ENCODE peak calls at places on chromosome 17, in four cellular contexts. I is nephron progenitor cell; B is effector memory CD8-positive, alpha-beta T cell; Q is RCC 7860. Z is an unnamed sample.

GRCh38 chr17:76427457-76428231 is 25.3 kb downstream of the UBE2O start:
- DNase-seq in I (no peak), B (no peak), Q (no peak), Z (no peak)

GRCh38 chr17:50168319-50168718 is 2.5 kb downstream of the SGCA start:
- DNase-seq in I (no peak), B (no peak), Q (no peak), Z (no peak)

GRCh38 chr17:35097776-35098175 is 21.9 kb downstream of the RAD51D start:
- DNase-seq in I (no peak), B (no peak), Q (no peak), Z (no peak)

GRCh38 chr17:4897785-4898184 is 1.6 kb upstream of the C17orf107 start:
- DNase-seq in I (no peak), B (no peak), Q (no peak), Z (no peak)

GRCh38 chr17:80510772-80511171 is 33.9 kb upstream of the RPTOR start:
- DNase-seq in I (no peak), B (no peak), Q (no peak), Z (no peak)

GRCh38 chr17:74307984-74308773 is 17.8 kb upstream of the KIF19 start:
- DNase-seq in I (no peak), B (no peak), Q (no peak), Z (no peak)

GRCh38 chr17:64661731-64661980 is 451 bp downstream of the SMURF2 start:
- DNase-seq in I (no peak), B (no peak), Q (no peak), Z (no peak)

GRCh38 chr17:72931635-72932034 is 160.9 kb downstream of the SLC39A11 start:
- DNase-seq in I (no peak), B (no peak), Q (peak; percentile 96), Z (no peak)

GRCh38 chr17:81589612-81590011 is 37.5 kb upstream of the FAAP100 start:
- DNase-seq in I (no peak), B (no peak), Q (no peak), Z (no peak)

GRCh38 chr17:19752216-19753048 is 4.3 kb upstream of the ALDH3A1 start:
- DNase-seq in I (no peak), B (no peak), Q (no peak), Z (no peak)

GRCh38 chr17:15103785-15104184 is 161.3 kb downstream of the PMP22 start:
- DNase-seq in I (no peak), B (no peak), Q (no peak), Z (no peak)

GRCh38 chr17:7435676-7436555 is 681 bp downstream of the TMEM102 start:
- DNase-seq in I (peak; percentile 55), B (peak; percentile 41), Q (no peak), Z (peak; percentile 78)

GRCh38 chr17:48579738-48580543 is 1.8 kb upstream of the HOXB4 start:
- DNase-seq in I (peak; percentile 69), B (no peak), Q (no peak), Z (no peak)

GRCh38 chr17:58156839-58157803 is 8.9 kb downstream of the OR4D1 start:
- DNase-seq in I (peak; percentile 62), B (peak; percentile 35), Q (no peak), Z (peak; percentile 75)

GRCh38 chr17:77436481-77436880 is 295.7 kb downstream of the SEC14L1 start:
- DNase-seq in I (no peak), B (no peak), Q (no peak), Z (no peak)

GRCh38 chr17:28125530-28126382 is 83.3 kb downstream of the NLK start:
- DNase-seq in I (no peak), B (no peak), Q (no peak), Z (no peak)

GRCh38 chr17:63966646-63967265 is 6.0 kb downstream of the SCN4A start:
- DNase-seq in I (no peak), B (peak; percentile 45), Q (no peak), Z (peak; percentile 86)

GRCh38 chr17:7111784-7112526 is 2.7 kb downstream of the ASGR2 start:
- DNase-seq in I (no peak), B (no peak), Q (no peak), Z (no peak)

GRCh38 chr17:76442341-76443338 is 10.3 kb downstream of the UBE2O start:
- DNase-seq in I (no peak), B (no peak), Q (no peak), Z (no peak)

GRCh38 chr17:72176516-72176851 is 55.7 kb downstream of the SOX9 start:
- DNase-seq in I (no peak), B (no peak), Q (no peak), Z (no peak)

GRCh38 chr17:13920413-13920812 is 148.9 kb upstream of the COX10 start:
- DNase-seq in I (no peak), B (no peak), Q (no peak), Z (no peak)

GRCh38 chr17:16938496-16939270 is 33.2 kb downstream of the TNFRSF13B start:
- DNase-seq in I (no peak), B (no peak), Q (no peak), Z (no peak)

GRCh38 chr17:8649157-8650118 is 18.9 kb upstream of the MYH10 start:
- DNase-seq in I (no peak), B (no peak), Q (no peak), Z (no peak)

GRCh38 chr17:7634384-7634783 is 4.4 kb downstream of the SHBG start:
- DNase-seq in I (peak; percentile 84), B (no peak), Q (peak; percentile 4), Z (peak; percentile 49)

GRCh38 chr17:79019631-79020584 is 4.1 kb upstream of the C1QTNF1 start:
- DNase-seq in I (no peak), B (peak; percentile 35), Q (peak; percentile 60), Z (peak; percentile 84)

GRCh38 chr17:68733241-68734176 is 132.3 kb upstream of the FAM20A start:
- DNase-seq in I (no peak), B (no peak), Q (no peak), Z (no peak)

GRCh38 chr17:45895969-45896793 is 1.8 kb downstream of the MAPT start:
- DNase-seq in I (peak; percentile 29), B (no peak), Q (no peak), Z (no peak)

GRCh38 chr17:10226930-10227695 is 28.7 kb upstream of the GAS7 start:
- DNase-seq in I (peak; percentile 59), B (peak; percentile 54), Q (no peak), Z (peak; percentile 75)

GRCh38 chr17:16428098-16428882 is 12.9 kb downstream of the TRPV2 start:
- DNase-seq in I (peak; percentile 67), B (no peak), Q (no peak), Z (peak; percentile 75)

GRCh38 chr17:13393841-13394710 is 207.7 kb downstream of the HS3ST3A1 start:
- DNase-seq in I (no peak), B (no peak), Q (peak; percentile 50), Z (no peak)

GRCh38 chr17:54754560-54754959 is 146.1 kb upstream of the TOM1L1 start:
- DNase-seq in I (no peak), B (no peak), Q (peak; percentile 18), Z (peak; percentile 16)

GRCh38 chr17:55430531-55431228 is 9.0 kb upstream of the MMD start:
- DNase-seq in I (no peak), B (no peak), Q (peak; percentile 43), Z (no peak)

GRCh38 chr17:75288784-75289121 is 480 bp downstream of the SLC25A19 start:
- DNase-seq in I (no peak), B (no peak), Q (peak; percentile 10), Z (peak; percentile 62)

GRCh38 chr17:50059759-50060273 is 3.9 kb downstream of the ITGA3 start:
- DNase-seq in I (no peak), B (no peak), Q (peak; percentile 43), Z (no peak)

GRCh38 chr17:4658478-4659305 is 17.2 kb upstream of the ALOX15 start:
- DNase-seq in I (no peak), B (no peak), Q (peak; percentile 65), Z (peak; percentile 92)

Z was measured in activated CD8-positive, alpha-beta T cell treated with anti-CD3 and anti-CD28 coated beads for 36 hours.